ENCODE peak calls at places on chromosome 21, in five cellular contexts. R is Caki2, W is Ammon's horn, U is NCI-H2081, I is NCI-H1105. O is an unnamed sample.

GRCh38 chr21:34887729-34888568 is 161.2 kb downstream of the RUNX1 start:
- DNase-seq in R (peak), W (peak), U (no peak), I (peak), O (peak)

GRCh38 chr21:17607684-17608083 is 5.0 kb downstream of the BTG3 start:
- DNase-seq in R (no peak), W (no peak), U (no peak), I (no peak), O (no peak)

GRCh38 chr21:32173106-32173755 is 105.6 kb downstream of the MIS18A start:
- DNase-seq in R (no peak), W (no peak), U (no peak), I (no peak), O (no peak)

GRCh38 chr21:26844258-26845065 is 747 bp downstream of the ADAMTS1 start:
- DNase-seq in R (peak), W (peak), U (peak), I (no peak), O (no peak)

GRCh38 chr21:38768385-38769071 is 37.2 kb upstream of the ETS2 start:
- DNase-seq in R (no peak), W (no peak), U (no peak), I (no peak), O (no peak)

GRCh38 chr21:25280061-25280460 is 327.2 kb downstream of the MRPL39 start:
- DNase-seq in R (no peak), W (no peak), U (no peak), I (no peak), O (no peak)

GRCh38 chr21:37450385-37451044 is 83.9 kb downstream of the DYRK1A start:
- DNase-seq in R (no peak), W (no peak), U (no peak), I (no peak), O (no peak)

GRCh38 chr21:42263591-42264131 is 44.7 kb downstream of the ABCG1 start:
- DNase-seq in R (no peak), W (no peak), U (peak), I (no peak), O (no peak)

GRCh38 chr21:42523941-42524340 is 10.3 kb downstream of the SLC37A1 start:
- DNase-seq in R (no peak), W (no peak), U (peak), I (no peak), O (no peak)

GRCh38 chr21:29798840-29799239 is 141.0 kb downstream of the GRIK1 start:
- DNase-seq in R (no peak), W (no peak), U (no peak), I (no peak), O (no peak)

GRCh38 chr21:43893536-43894205 is 28.6 kb downstream of the AGPAT3 start:
- DNase-seq in R (no peak), W (no peak), U (no peak), I (no peak), O (no peak)

GRCh38 chr21:30605968-30606367 is 5.1 kb downstream of the KRTAP22-1 start:
- DNase-seq in R (no peak), W (no peak), U (no peak), I (no peak), O (no peak)

GRCh38 chr21:15788847-15789548 is 59.2 kb downstream of the USP25 start:
- DNase-seq in R (no peak), W (no peak), U (no peak), I (no peak), O (no peak)

GRCh38 chr21:45542242-45542666 is at the start of gene SLC19A1:
- DNase-seq in R (peak), W (peak), U (peak), I (peak), O (no peak)

GRCh38 chr21:42427809-42428419 is 24.2 kb downstream of the UBASH3A start:
- DNase-seq in R (no peak), W (no peak), U (no peak), I (no peak), O (no peak)

GRCh38 chr21:35637431-35637830 is 422.9 kb downstream of the SETD4 start:
- DNase-seq in R (peak), W (no peak), U (no peak), I (no peak), O (no peak)

GRCh38 chr21:44496196-44496899 is 41.0 kb downstream of the LRRC3 start:
- DNase-seq in R (no peak), W (no peak), U (no peak), I (no peak), O (no peak)

GRCh38 chr21:38081663-38082062 is 165.4 kb upstream of the KCNJ6 start:
- DNase-seq in R (no peak), W (no peak), U (no peak), I (no peak), O (no peak)

GRCh38 chr21:34022557-34023335 is 50.6 kb upstream of the MRPS6 start:
- DNase-seq in R (no peak), W (peak), U (no peak), I (no peak), O (no peak)

GRCh38 chr21:37036177-37036576 is 29.7 kb downstream of the RIPPLY3 start:
- DNase-seq in R (no peak), W (no peak), U (no peak), I (no peak), O (no peak)

GRCh38 chr21:46179708-46180078 is 4.6 kb downstream of the SPATC1L start:
- DNase-seq in R (no peak), W (no peak), U (no peak), I (no peak), O (no peak)

GRCh38 chr21:29939859-29940245 is at the start of gene GRIK1:
- DNase-seq in R (no peak), W (no peak), U (peak), I (peak), O (no peak)

GRCh38 chr21:17045214-17045835 is 467.5 kb upstream of the CXADR start:
- DNase-seq in R (peak), W (peak), U (peak), I (peak), O (no peak)